ENCODE peak calls at places on chromosomes 1 and 21, in five cellular contexts. Y is mammary epithelial cell; X is sigmoid colon; D is effector memory CD4-positive, alpha-beta T cell; A is uterus. N is an unnamed sample. For H3K4me1, the result is how much of the 10 kb centered on the place peaks cover.

GRCh38 chr1:10299174-10299573 is 88.8 kb downstream of the KIF1B start:
- DNase-seq in Y (no peak), X (no peak), D (no peak), A (no peak), N (no peak)

GRCh38 chr1:39391741-39392679 is 99.4 kb upstream of the BMP8A start:
- DNase-seq in Y (peak), X (no peak), D (no peak), A (peak), N (no peak)

GRCh38 chr1:154501423-154502065 is 475 bp upstream of the TDRD10 start:
- DNase-seq in Y (no peak), X (peak), D (no peak), A (peak), N (no peak)

GRCh38 chr1:17531682-17532487 is 7.6 kb upstream of the ARHGEF10L start:
- DNase-seq in Y (peak), X (peak), D (no peak), A (peak), N (no peak)

GRCh38 chr1:184954232-184954995 is 19.9 kb downstream of the NIBAN1 start:
- DNase-seq in Y (peak), X (no peak), D (no peak), A (no peak), N (no peak)

GRCh38 chr1:74380252-74380651 is 132.2 kb downstream of the LRRC53 start:
- DNase-seq in Y (no peak), X (no peak), D (no peak), A (no peak), N (no peak)

GRCh38 chr1:223733898-223734852 is 21.8 kb downstream of the CAPN2 start:
- DNase-seq in Y (no peak), X (no peak), D (no peak), A (no peak), N (no peak)

GRCh38 chr1:101820080-101820479 is 176.6 kb downstream of the OLFM3 start:
- DNase-seq in Y (peak), X (no peak), D (no peak), A (no peak), N (no peak)

GRCh38 chr21:17185685-17186084 is 327.2 kb upstream of the CXADR start:
- DNase-seq in Y (no peak), X (no peak), D (no peak), A (no peak), N (no peak)

GRCh38 chr1:88398338-88398737 is 285.7 kb upstream of the PKN2 start:
- DNase-seq in Y (peak), X (no peak), D (no peak), A (no peak), N (no peak)

GRCh38 chr21:26554365-26554764 is 18.7 kb downstream of the CYYR1 start:
- DNase-seq in Y (no peak), X (no peak), D (no peak), A (no peak), N (no peak)

GRCh38 chr1:232686346-232686745 is 56.4 kb upstream of the SIPA1L2 start:
- DNase-seq in Y (no peak), X (no peak), D (no peak), A (no peak), N (no peak)

GRCh38 chr1:176648556-176648955 is 185.6 kb downstream of the PAPPA2 start:
- DNase-seq in Y (no peak), X (no peak), D (no peak), A (no peak), N (no peak)

GRCh38 chr1:78665809-78666208 is 16.2 kb downstream of the IFI44 start:
- DNase-seq in Y (no peak), X (no peak), D (no peak), A (no peak), N (no peak)

GRCh38 chr1:12296623-12297022 is 66.8 kb downstream of the VPS13D start:
- DNase-seq in Y (peak), X (no peak), D (no peak), A (no peak), N (no peak)

GRCh38 chr1:22500476-22500875 is 48.8 kb downstream of the ZBTB40 start:
- DNase-seq in Y (peak), X (no peak), D (no peak), A (no peak), N (no peak)

GRCh38 chr1:213399695-213400094 is 348.7 kb downstream of the RPS6KC1 start:
- DNase-seq in Y (peak), X (no peak), D (no peak), A (no peak), N (no peak)
- H3K4me1 ChIP-seq in Y (under half), X (under half), D (under half), A (under half), N (under half)

GRCh38 chr1:16205891-16206546 is 6.4 kb downstream of the ARHGEF19 start:
- DNase-seq in Y (no peak), X (no peak), D (no peak), A (no peak), N (no peak)
- H3K27ac ChIP-seq in Y (no peak), X (peak), D (peak), A (peak), N (peak)

GRCh38 chr1:67431869-67432578 is 1.8 kb upstream of the SERBP1 start:
- DNase-seq in Y (no peak), X (no peak), D (no peak), A (no peak), N (no peak)
- H3K4me3 ChIP-seq in Y (peak), X (peak), D (no peak), A (no peak), N (no peak)

DNA sequence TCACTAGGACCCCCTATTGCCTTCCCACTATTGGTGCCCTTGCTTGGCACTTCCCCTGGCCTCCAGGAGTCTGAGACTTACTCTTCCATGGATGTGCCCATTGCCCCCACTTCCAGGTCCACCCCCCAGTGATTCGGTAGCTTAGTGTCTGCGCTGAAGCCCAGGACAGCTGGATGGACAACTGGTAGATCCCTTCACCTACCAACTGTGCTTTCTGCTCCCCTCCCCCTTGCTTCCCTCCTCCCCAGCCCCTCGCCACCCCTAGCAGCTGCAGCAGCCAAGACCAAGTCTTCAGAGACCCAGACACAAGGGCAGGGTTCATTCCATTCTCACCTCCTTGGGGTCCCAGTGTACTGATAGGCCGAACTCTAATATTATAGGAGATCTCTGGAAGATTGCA is 6.9 kb downstream of the LMNA start:
- DNase-seq in Y (no peak), X (no peak), D (no peak), A (no peak), N (no peak)
- H3K4me1 ChIP-seq in Y (half or more), X (half or more), D (under half), A (under half), N (half or more)

GRCh38 chr1:107593436-107594209 is 371.4 kb downstream of the VAV3 start:
- DNase-seq in Y (peak), X (no peak), D (no peak), A (no peak), N (no peak)
- H3K27ac ChIP-seq in Y (peak), X (no peak), D (no peak), A (no peak), N (no peak)